ENCODE peak calls at places on chromosomes 1 and 21, in four cellular contexts. R is stimulated activated CD8-positive, alpha-beta memory T cell treated with anti-CD3 and anti-CD28 coated beads, Interleukin-4, amount 100 ng/mL, for 24 hours; X is stimulated activated CD4-positive, alpha-beta T cell treated with anti-CD3 and anti-CD28 coated beads, Interleukin-2, amount 100 ng/mL, for 48 hours; U is mesendoderm. L is an unnamed sample.

GRCh38 chr1:54652172-54652571 is 10.6 kb downstream of the MROH7 start:
- DNase-seq in R (no peak), X (no peak), U (no peak), L (no peak)

GRCh38 chr1:243890576-243890975 is 40.5 kb upstream of the AKT3 start:
- DNase-seq in R (no peak), X (no peak), U (peak; percentile 48), L (no peak)

GRCh38 chr1:198024782-198025181 is 107.6 kb downstream of the LHX9 start:
- DNase-seq in R (no peak), X (no peak), U (peak; percentile 86), L (no peak)

GRCh38 chr1:158803681-158804080 is 22.7 kb upstream of the OR6N2 start:
- DNase-seq in R (no peak), X (no peak), U (no peak), L (no peak)

GRCh38 chr1:160942926-160943325 is 11.7 kb downstream of the ITLN2 start:
- DNase-seq in R (no peak), X (no peak), U (peak; percentile 67), L (no peak)

GRCh38 chr1:111909010-111909409 is 80.5 kb downstream of the KCND3 start:
- DNase-seq in R (no peak), X (no peak), U (peak; percentile 91), L (no peak)

GRCh38 chr1:176243746-176244145 is 36.7 kb upstream of the COP1 start:
- DNase-seq in R (no peak), X (no peak), U (no peak), L (no peak)

GRCh38 chr1:1777510-1777909 is 760 bp downstream of the NADK start:
- DNase-seq in R (no peak), X (no peak), U (peak; percentile 57), L (no peak)

GRCh38 chr1:241834733-241835377 is 13.1 kb upstream of the EXO1 start:
- DNase-seq in R (no peak), X (no peak), U (peak; percentile 58), L (no peak)

GRCh38 chr1:8439015-8439702 is 121.2 kb downstream of the SLC45A1 start:
- DNase-seq in R (no peak), X (no peak), U (peak; percentile 95), L (peak; percentile 30)

GRCh38 chr1:115706774-115707425 is 61.6 kb downstream of the CASQ2 start:
- DNase-seq in R (no peak), X (no peak), U (peak; percentile 83), L (no peak)

GRCh38 chr1:16921391-16922185 is at the start of gene CROCC:
- DNase-seq in R (peak; percentile 36), X (no peak), U (peak; percentile 95), L (no peak)

GRCh38 chr1:1899266-1899966 is 8.5 kb upstream of the GNB1 start:
- DNase-seq in R (no peak), X (no peak), U (peak; percentile 53), L (no peak)

GRCh38 chr1:24481843-24482610 is 20.6 kb upstream of the RCAN3 start:
- DNase-seq in R (no peak), X (no peak), U (no peak), L (no peak)

GRCh38 chr1:109386054-109386717 is 11.5 kb downstream of the SORT1 start:
- DNase-seq in R (no peak), X (no peak), U (no peak), L (no peak)

GRCh38 chr1:43435146-43436145 is 18.3 kb downstream of the HYI start:
- DNase-seq in R (no peak), X (no peak), U (peak; percentile 45), L (no peak)

GRCh38 chr1:65180977-65181376 is 33.0 kb downstream of the AK4 start:
- DNase-seq in R (no peak), X (no peak), U (no peak), L (no peak)

GRCh38 chr1:172980456-172980855 is 70.3 kb downstream of the TNFSF18 start:
- DNase-seq in R (no peak), X (no peak), U (no peak), L (no peak)

GRCh38 chr1:41537788-41538351 is 53.4 kb upstream of the EDN2 start:
- DNase-seq in R (no peak), X (no peak), U (no peak), L (no peak)

GRCh38 chr1:77218477-77219165 is 609 bp downstream of the PIGK start:
- DNase-seq in R (no peak), X (no peak), U (no peak), L (no peak)

GRCh38 chr1:112264553-112264952 is 131.5 kb upstream of the CTTNBP2NL start:
- DNase-seq in R (no peak), X (no peak), U (no peak), L (no peak)

GRCh38 chr1:20439282-20439681 is 46.7 kb downstream of the CAMK2N1 start:
- DNase-seq in R (no peak), X (no peak), U (peak; percentile 68), L (no peak)

GRCh38 chr1:201697174-201697573 is 131.8 kb upstream of the IPO9 start:
- DNase-seq in R (no peak), X (no peak), U (no peak), L (no peak)

GRCh38 chr1:114671011-114671938 is 1.4 kb upstream of the DENND2C start:
- DNase-seq in R (no peak), X (no peak), U (no peak), L (no peak)

GRCh38 chr1:247576514-247576913 is 11.6 kb upstream of the OR2G2 start:
- DNase-seq in R (no peak), X (no peak), U (peak; percentile 16), L (no peak)

GRCh38 chr21:39099859-39100258 is 83.4 kb downstream of the PSMG1 start:
- DNase-seq in R (no peak), X (no peak), U (no peak), L (no peak)

L was measured in stimulated activated naive B cell treated with anti-CD40 and anti-IgM and Interleukin-4, amounts not matched to agents 10 μg/mL and 1 μg/mL and 100 μg/mL, for 72 hours.